ENCODE peak calls at places on chromosome 3, in eight cellular contexts. K is renal cortical epithelial cell; T is stimulated activated naive CD8-positive, alpha-beta T cell treated with anti-CD3 and anti-CD28 coated beads, Interleukin-15, Interleukin-2, amounts not matched to agents 100 U/mL and 50 U/mL, for 24 hours; G is spleen; P is erythroblast; A is HS-27A; O is HCT116; I is fibroblast of pulmonary artery. R is an unnamed sample.

GRCh38 chr3:52477076-52477895 is 17.9 kb upstream of the STAB1 start:
- DNase-seq in K (no peak), T (no peak), G (no peak), P (no peak), A (no peak), O (no peak), I (no peak), R (no peak)

GRCh38 chr3:160174621-160175020 is 50.6 kb upstream of the C3orf80 start:
- DNase-seq in K (no peak), T (no peak), G (no peak), P (no peak), A (no peak), O (no peak), I (no peak), R (peak; percentile 30)

GRCh38 chr3:116001063-116001765 is 377.9 kb downstream of the GAP43 start:
- DNase-seq in K (peak; percentile 23), T (no peak), G (no peak), P (no peak), A (no peak), O (no peak), I (peak; percentile 38), R (peak; percentile 38)

GRCh38 chr3:125386811-125387210 is 11.7 kb upstream of the ZNF148 start:
- DNase-seq in K (peak; percentile 59), T (no peak), G (no peak), P (no peak), A (no peak), O (no peak), I (peak; percentile 87), R (peak; percentile 17)

GRCh38 chr3:192408721-192409151 is 318.6 kb downstream of the FGF12 start:
- DNase-seq in K (no peak), T (no peak), G (peak; percentile 70), P (no peak), A (no peak), O (no peak), I (no peak), R (no peak)

GRCh38 chr3:27960133-27960532 is 238.0 kb upstream of the EOMES start:
- DNase-seq in K (peak; percentile 94), T (no peak), G (no peak), P (no peak), A (no peak), O (peak; percentile 27), I (peak; percentile 9), R (no peak)

GRCh38 chr3:29751647-29752263 is 470.9 kb downstream of the RBMS3 start:
- DNase-seq in K (no peak), T (no peak), G (peak; percentile 72), P (no peak), A (no peak), O (no peak), I (no peak), R (no peak)

GRCh38 chr3:30516238-30516637 is 90.2 kb upstream of the TGFBR2 start:
- DNase-seq in K (no peak), T (no peak), G (no peak), P (no peak), A (no peak), O (no peak), I (peak; percentile 62), R (no peak)